ENCODE peak calls at places on chromosomes 13 and 19, in eight cellular contexts. A is activated naive CD8-positive, alpha-beta T cell treated with anti-CD3 and anti-CD28 coated beads, Interleukin-2, amount 10 ng/mL, durations not matched to agents 7 days and 5 days; Z is activated T-cell treated with anti-CD3 and anti-CD28 coated beads, Interleukin-2, amount 50 U/mL, for 72 hours; J is lower lobe of right lung; U is upper lobe of left lung; W is naive B cell; C is activated CD4-positive, alpha-beta T cell treated with anti-CD3 and anti-CD28 coated beads for 36 hours; D is activated naive CD4-positive, alpha-beta T cell treated with anti-CD3 and anti-CD28 coated beads, Interleukin-2, amount 50 U/mL, for 72 hours. G is an unnamed sample.

GRCh38 chr13:40313269-40314200 is 352.9 kb downstream of the FOXO1 start:
- ATAC-seq in A (no peak), Z (no peak), J (peak), U (peak), W (no peak), C (no peak), D (peak), G (no peak)

GRCh38 chr19:47433121-47433520 is 13.8 kb upstream of the MEIS3 start:
- ATAC-seq in A (no peak), Z (no peak), J (no peak), U (no peak), W (no peak), C (peak), D (no peak), G (no peak)

GRCh38 chr13:79780240-79780639 is 299.3 kb downstream of the NDFIP2 start:
- ATAC-seq in A (no peak), Z (no peak), J (no peak), U (peak), W (no peak), C (peak), D (no peak), G (no peak)

GRCh38 chr13:80338781-80339577 is 1.9 kb downstream of the SPRY2 start:
- ATAC-seq in A (no peak), Z (peak), J (peak), U (peak), W (peak), C (no peak), D (no peak), G (no peak)

GRCh38 chr13:50125306-50125555 is 110.0 kb downstream of the KCNRG start:
- ATAC-seq in A (peak), Z (peak), J (peak), U (peak), W (peak), C (peak), D (peak), G (peak)

GRCh38 chr19:29841559-29842367 is 30.0 kb downstream of the CCNE1 start:
- ATAC-seq in A (no peak), Z (no peak), J (no peak), U (no peak), W (no peak), C (no peak), D (no peak), G (no peak)

GRCh38 chr19:30606114-30607050 is 234.2 kb downstream of the ZNF536 start:
- ATAC-seq in A (no peak), Z (no peak), J (no peak), U (no peak), W (no peak), C (no peak), D (no peak), G (no peak)

GRCh38 chr19:41330946-41331678 is 21.1 kb downstream of the CCDC97 start:
- ATAC-seq in A (no peak), Z (no peak), J (no peak), U (no peak), W (no peak), C (no peak), D (no peak), G (no peak)

GRCh38 chr19:41500443-41500842 is 57.5 kb downstream of the ERICH4 start:
- ATAC-seq in A (no peak), Z (no peak), J (peak), U (no peak), W (no peak), C (no peak), D (no peak), G (no peak)

GRCh38 chr13:73429691-73430090 is 370.9 kb downstream of the KLF5 start:
- ATAC-seq in A (no peak), Z (no peak), J (peak), U (no peak), W (no peak), C (no peak), D (no peak), G (no peak)

GRCh38 chr13:36313047-36313969 is 15.7 kb upstream of the CCDC169 start:
- ATAC-seq in A (no peak), Z (peak), J (no peak), U (no peak), W (no peak), C (peak), D (no peak), G (peak)

GRCh38 chr19:34644991-34645461 is 31.9 kb downstream of the SCGB2B2 start:
- ATAC-seq in A (no peak), Z (no peak), J (no peak), U (no peak), W (no peak), C (no peak), D (no peak), G (no peak)

GRCh38 chr13:35930665-35931631 is 200.2 kb downstream of the DCLK1 start:
- ATAC-seq in A (no peak), Z (no peak), J (no peak), U (peak), W (no peak), C (no peak), D (no peak), G (peak)

GRCh38 chr13:41765020-41765419 is 195.9 kb downstream of the VWA8 start:
- ATAC-seq in A (no peak), Z (no peak), J (no peak), U (no peak), W (no peak), C (no peak), D (no peak), G (no peak)

GRCh38 chr19:16969127-16969526 is 57.5 kb downstream of the CPAMD8 start:
- ATAC-seq in A (no peak), Z (no peak), J (no peak), U (peak), W (no peak), C (no peak), D (no peak), G (no peak)

GRCh38 chr13:30629527-30629926 is 11.8 kb downstream of the USPL1 start:
- ATAC-seq in A (no peak), Z (no peak), J (no peak), U (no peak), W (no peak), C (no peak), D (no peak), G (no peak)

GRCh38 chr19:2191456-2191931 is 27.8 kb downstream of the DOT1L start:
- ATAC-seq in A (no peak), Z (no peak), J (peak), U (no peak), W (no peak), C (no peak), D (no peak), G (no peak)

GRCh38 chr19:12482505-12482886 is 2.1 kb downstream of the ZNF709 start:
- ATAC-seq in A (no peak), Z (no peak), J (no peak), U (no peak), W (peak), C (no peak), D (no peak), G (no peak)

GRCh38 chr19:45576682-45577081 is 7.9 kb downstream of the OPA3 start:
- ATAC-seq in A (no peak), Z (no peak), J (peak), U (no peak), W (no peak), C (no peak), D (no peak), G (no peak)

GRCh38 chr19:34188388-34188787 is 16.1 kb downstream of the LSM14A start:
- ATAC-seq in A (no peak), Z (no peak), J (peak), U (peak), W (no peak), C (no peak), D (no peak), G (no peak)

GRCh38 chr13:23567792-23568480 is 2.3 kb upstream of the TNFRSF19 start:
- ATAC-seq in A (no peak), Z (no peak), J (peak), U (no peak), W (no peak), C (no peak), D (no peak), G (no peak)

G was measured in activated T-helper 17 cell treated with anti-CD3 and anti-CD28 coated beads, Interleukin-2, amount 50 U/mL, for 72 hours.